ENCODE peak calls at places on chromosomes 4 and X, in five cellular contexts. One of them, this sample, is unnamed.

GRCh38 chrX:39162322-39162721 is 361.1 kb downstream of the MID1IP1 start:
- DNase-seq in right cardiac atrium: peak; percentile 57
- DNase-seq in HCT116: no peak
- DNase-seq in body of pancreas: peak; percentile 26
- DNase-seq in psoas muscle: peak; percentile 60
- DNase-seq in this sample: peak; percentile 38

GRCh38 chrX:78366576-78366975 is 39.2 kb upstream of the CYSLTR1 start:
- DNase-seq in right cardiac atrium: no peak
- DNase-seq in HCT116: no peak
- DNase-seq in body of pancreas: no peak
- DNase-seq in psoas muscle: no peak
- DNase-seq in this sample: no peak

GRCh38 chr4:139241086-139241783 is 38.8 kb downstream of the MGARP start:
- DNase-seq in right cardiac atrium: no peak
- DNase-seq in HCT116: no peak
- DNase-seq in body of pancreas: no peak
- DNase-seq in psoas muscle: no peak
- DNase-seq in this sample: no peak

GRCh38 chrX:71283409-71284143 is at the start of gene NONO:
- DNase-seq in right cardiac atrium: peak; percentile 90
- DNase-seq in HCT116: peak; percentile 98
- DNase-seq in body of pancreas: peak; percentile 92
- DNase-seq in psoas muscle: peak; percentile 87
- DNase-seq in this sample: peak; percentile 93

GRCh38 chrX:112841114-112841819 is 636 bp upstream of the AMOT start:
- DNase-seq in right cardiac atrium: peak; percentile 93
- DNase-seq in HCT116: peak; percentile 68
- DNase-seq in body of pancreas: peak; percentile 89
- DNase-seq in psoas muscle: peak; percentile 88
- DNase-seq in this sample: peak; percentile 92

GRCh38 chr4:6268650-6269399 is 825 bp upstream of the WFS1 start:
- DNase-seq in right cardiac atrium: no peak
- DNase-seq in HCT116: no peak
- DNase-seq in body of pancreas: no peak
- DNase-seq in psoas muscle: peak; percentile 49
- DNase-seq in this sample: no peak

GRCh38 chrX:8887004-8887403 is 85.8 kb upstream of the FAM9A start:
- DNase-seq in right cardiac atrium: no peak
- DNase-seq in HCT116: no peak
- DNase-seq in body of pancreas: no peak
- DNase-seq in psoas muscle: no peak
- DNase-seq in this sample: no peak

GRCh38 chr4:145868637-145869409 is 69.8 kb downstream of the ZNF827 start:
- DNase-seq in right cardiac atrium: no peak
- DNase-seq in HCT116: no peak
- DNase-seq in body of pancreas: no peak
- DNase-seq in psoas muscle: no peak
- DNase-seq in this sample: no peak

GRCh38 chrX:15566244-15566643 is 34.5 kb downstream of the ACE2 start:
- DNase-seq in right cardiac atrium: no peak
- DNase-seq in HCT116: no peak
- DNase-seq in body of pancreas: no peak
- DNase-seq in psoas muscle: no peak
- DNase-seq in this sample: no peak

GRCh38 chrX:102339312-102340298 is 92.6 kb downstream of the NXF2 start:
- DNase-seq in right cardiac atrium: peak; percentile 34
- DNase-seq in HCT116: no peak
- DNase-seq in body of pancreas: peak; percentile 16
- DNase-seq in psoas muscle: no peak
- DNase-seq in this sample: no peak

GRCh38 chrX:130665214-130665613 is 237.8 kb downstream of the ENOX2 start:
- DNase-seq in right cardiac atrium: no peak
- DNase-seq in HCT116: no peak
- DNase-seq in body of pancreas: no peak
- DNase-seq in psoas muscle: no peak
- DNase-seq in this sample: no peak

GRCh38 chr4:101958547-101958946 is 168.0 kb downstream of the BANK1 start:
- DNase-seq in right cardiac atrium: no peak
- DNase-seq in HCT116: no peak
- DNase-seq in body of pancreas: no peak
- DNase-seq in psoas muscle: no peak
- DNase-seq in this sample: no peak

GRCh38 chr4:148893095-148893494 is 450.9 kb upstream of the NR3C2 start:
- DNase-seq in right cardiac atrium: no peak
- DNase-seq in HCT116: no peak
- DNase-seq in body of pancreas: peak; percentile 63
- DNase-seq in psoas muscle: no peak
- DNase-seq in this sample: peak; percentile 37
- H3K9me3 ChIP-seq in right cardiac atrium: peaks cover 1% of the 10 kb centered on the region
- H3K9me3 ChIP-seq in HCT116: no peaks in the 10 kb centered on the region
- H3K9me3 ChIP-seq in body of pancreas: no peaks in the 10 kb centered on the region
- H3K9me3 ChIP-seq in psoas muscle: peaks cover 6% of the 10 kb centered on the region
- H3K9me3 ChIP-seq in this sample: no peaks in the 10 kb centered on the region

GRCh38 chr4:135598151-135598550 is 1396.6 kb upstream of the PABPC4L start:
- DNase-seq in right cardiac atrium: no peak
- DNase-seq in HCT116: no peak
- DNase-seq in body of pancreas: no peak
- DNase-seq in psoas muscle: no peak
- DNase-seq in this sample: no peak
- H3K9me3 ChIP-seq in right cardiac atrium: no peaks in the 10 kb centered on the region
- H3K9me3 ChIP-seq in HCT116: no peaks in the 10 kb centered on the region
- H3K9me3 ChIP-seq in body of pancreas: no peaks in the 10 kb centered on the region
- H3K9me3 ChIP-seq in psoas muscle: peaks cover 17% of the 10 kb centered on the region
- H3K9me3 ChIP-seq in this sample: no peaks in the 10 kb centered on the region

GRCh38 chrX:47422444-47422843 is 52.1 kb downstream of the ZNF157 start:
- DNase-seq in right cardiac atrium: no peak
- DNase-seq in HCT116: no peak
- DNase-seq in body of pancreas: no peak
- DNase-seq in psoas muscle: no peak
- DNase-seq in this sample: no peak

GRCh38 chrX:47420264-47420663 is 49.9 kb downstream of the ZNF157 start:
- DNase-seq in right cardiac atrium: no peak
- DNase-seq in HCT116: no peak
- DNase-seq in body of pancreas: no peak
- DNase-seq in psoas muscle: no peak
- DNase-seq in this sample: no peak

GRCh38 chrX:47420967-47421366 is 50.6 kb downstream of the ZNF157 start:
- DNase-seq in right cardiac atrium: no peak
- DNase-seq in HCT116: no peak
- DNase-seq in body of pancreas: no peak
- DNase-seq in psoas muscle: no peak
- DNase-seq in this sample: no peak
- H3K9me3 ChIP-seq in right cardiac atrium: no peaks in the 10 kb centered on the region
- H3K9me3 ChIP-seq in HCT116: no peaks in the 10 kb centered on the region
- H3K9me3 ChIP-seq in body of pancreas: no peaks in the 10 kb centered on the region
- H3K9me3 ChIP-seq in psoas muscle: peaks cover 6% of the 10 kb centered on the region
- H3K9me3 ChIP-seq in this sample: no peaks in the 10 kb centered on the region

GRCh38 chr4:373062-373839 is 35.6 kb downstream of the ZNF141 start:
- DNase-seq in right cardiac atrium: no peak
- DNase-seq in HCT116: no peak
- DNase-seq in body of pancreas: no peak
- DNase-seq in psoas muscle: no peak
- DNase-seq in this sample: no peak
- H3K9me3 ChIP-seq in right cardiac atrium: peaks cover 17% of the 10 kb centered on the region
- H3K9me3 ChIP-seq in HCT116: peaks cover 37% of the 10 kb centered on the region
- H3K9me3 ChIP-seq in body of pancreas: peaks cover 15% of the 10 kb centered on the region
- H3K9me3 ChIP-seq in psoas muscle: peaks cover 97% of the 10 kb centered on the region
- H3K9me3 ChIP-seq in this sample: no peaks in the 10 kb centered on the region

GRCh38 chrX:119010491-119010890 is 36.1 kb downstream of the LONRF3 start:
- DNase-seq in right cardiac atrium: no peak
- DNase-seq in HCT116: no peak
- DNase-seq in body of pancreas: no peak
- DNase-seq in psoas muscle: no peak
- DNase-seq in this sample: no peak
- H3K9me3 ChIP-seq in right cardiac atrium: no peaks in the 10 kb centered on the region
- H3K9me3 ChIP-seq in HCT116: no peaks in the 10 kb centered on the region
- H3K9me3 ChIP-seq in body of pancreas: no peaks in the 10 kb centered on the region
- H3K9me3 ChIP-seq in psoas muscle: no peaks in the 10 kb centered on the region
- H3K9me3 ChIP-seq in this sample: no peaks in the 10 kb centered on the region

GRCh38 chr4:168972601-168973000 is 37.5 kb downstream of the CBR4 start:
- DNase-seq in right cardiac atrium: no peak
- DNase-seq in HCT116: no peak
- DNase-seq in body of pancreas: no peak
- DNase-seq in psoas muscle: no peak
- DNase-seq in this sample: no peak

GRCh38 chr4:168979338-168979737 is 30.7 kb downstream of the CBR4 start:
- DNase-seq in right cardiac atrium: no peak
- DNase-seq in HCT116: no peak
- DNase-seq in body of pancreas: no peak
- DNase-seq in psoas muscle: no peak
- DNase-seq in this sample: no peak

GRCh38 chr4:168981942-168982341 is 28.1 kb downstream of the CBR4 start:
- DNase-seq in right cardiac atrium: no peak
- DNase-seq in HCT116: no peak
- DNase-seq in body of pancreas: no peak
- DNase-seq in psoas muscle: no peak
- DNase-seq in this sample: no peak

GRCh38 chr4:168981460-168981859 is 28.6 kb downstream of the CBR4 start:
- DNase-seq in right cardiac atrium: no peak
- DNase-seq in HCT116: no peak
- DNase-seq in body of pancreas: no peak
- DNase-seq in psoas muscle: no peak
- DNase-seq in this sample: no peak

GRCh38 chr4:168978001-168978700 is 31.9 kb downstream of the CBR4 start:
- DNase-seq in right cardiac atrium: no peak
- DNase-seq in HCT116: no peak
- DNase-seq in body of pancreas: no peak
- DNase-seq in psoas muscle: no peak
- DNase-seq in this sample: no peak
- H3K9me3 ChIP-seq in right cardiac atrium: no peaks in the 10 kb centered on the region
- H3K9me3 ChIP-seq in HCT116: no peaks in the 10 kb centered on the region
- H3K9me3 ChIP-seq in body of pancreas: no peaks in the 10 kb centered on the region
- H3K9me3 ChIP-seq in psoas muscle: peaks cover 13% of the 10 kb centered on the region
- H3K9me3 ChIP-seq in this sample: no peaks in the 10 kb centered on the region

DNA sequence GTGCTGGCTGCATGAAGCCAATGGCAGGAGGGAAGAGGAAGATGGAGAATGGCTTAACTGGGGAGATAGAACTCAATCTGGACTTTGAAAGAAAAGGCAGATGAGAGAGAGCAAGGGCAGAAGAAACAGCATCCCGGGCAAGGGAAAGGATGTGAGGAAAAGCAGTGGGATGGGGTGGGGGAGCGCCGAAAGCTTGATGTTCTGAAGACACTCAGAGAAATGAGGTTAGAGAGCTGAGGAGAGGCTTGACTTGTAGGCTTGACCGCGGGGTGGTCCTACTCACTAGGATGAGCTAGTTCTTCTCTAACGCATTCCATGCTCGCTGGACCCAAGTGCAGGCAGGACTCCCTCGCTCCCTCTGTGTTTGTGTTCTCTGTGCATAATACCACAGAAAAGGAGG is 8.5 kb downstream of the LGI2 start:
- DNase-seq in right cardiac atrium: no peak
- DNase-seq in HCT116: no peak
- DNase-seq in body of pancreas: no peak
- DNase-seq in psoas muscle: no peak
- DNase-seq in this sample: no peak
- H3K9me3 ChIP-seq in right cardiac atrium: no peaks in the 10 kb centered on the region
- H3K9me3 ChIP-seq in HCT116: no peaks in the 10 kb centered on the region
- H3K9me3 ChIP-seq in body of pancreas: no peaks in the 10 kb centered on the region
- H3K9me3 ChIP-seq in psoas muscle: no peaks in the 10 kb centered on the region
- H3K9me3 ChIP-seq in this sample: no peaks in the 10 kb centered on the region

GRCh38 chr4:112702892-112703291 is 65.9 kb downstream of the LARP7 start:
- DNase-seq in right cardiac atrium: no peak
- DNase-seq in HCT116: no peak
- DNase-seq in body of pancreas: no peak
- DNase-seq in psoas muscle: no peak
- DNase-seq in this sample: no peak

GRCh38 chr4:112704322-112704721 is 67.4 kb downstream of the LARP7 start:
- DNase-seq in right cardiac atrium: no peak
- DNase-seq in HCT116: no peak
- DNase-seq in body of pancreas: no peak
- DNase-seq in psoas muscle: no peak
- DNase-seq in this sample: no peak

GRCh38 chr4:112706840-112707207 is 69.9 kb downstream of the LARP7 start:
- DNase-seq in right cardiac atrium: no peak
- DNase-seq in HCT116: no peak
- DNase-seq in body of pancreas: no peak
- DNase-seq in psoas muscle: no peak
- DNase-seq in this sample: no peak

GRCh38 chr4:112708772-112709171 is 71.8 kb downstream of the LARP7 start:
- DNase-seq in right cardiac atrium: no peak
- DNase-seq in HCT116: no peak
- DNase-seq in body of pancreas: no peak
- DNase-seq in psoas muscle: no peak
- DNase-seq in this sample: no peak

DNA sequence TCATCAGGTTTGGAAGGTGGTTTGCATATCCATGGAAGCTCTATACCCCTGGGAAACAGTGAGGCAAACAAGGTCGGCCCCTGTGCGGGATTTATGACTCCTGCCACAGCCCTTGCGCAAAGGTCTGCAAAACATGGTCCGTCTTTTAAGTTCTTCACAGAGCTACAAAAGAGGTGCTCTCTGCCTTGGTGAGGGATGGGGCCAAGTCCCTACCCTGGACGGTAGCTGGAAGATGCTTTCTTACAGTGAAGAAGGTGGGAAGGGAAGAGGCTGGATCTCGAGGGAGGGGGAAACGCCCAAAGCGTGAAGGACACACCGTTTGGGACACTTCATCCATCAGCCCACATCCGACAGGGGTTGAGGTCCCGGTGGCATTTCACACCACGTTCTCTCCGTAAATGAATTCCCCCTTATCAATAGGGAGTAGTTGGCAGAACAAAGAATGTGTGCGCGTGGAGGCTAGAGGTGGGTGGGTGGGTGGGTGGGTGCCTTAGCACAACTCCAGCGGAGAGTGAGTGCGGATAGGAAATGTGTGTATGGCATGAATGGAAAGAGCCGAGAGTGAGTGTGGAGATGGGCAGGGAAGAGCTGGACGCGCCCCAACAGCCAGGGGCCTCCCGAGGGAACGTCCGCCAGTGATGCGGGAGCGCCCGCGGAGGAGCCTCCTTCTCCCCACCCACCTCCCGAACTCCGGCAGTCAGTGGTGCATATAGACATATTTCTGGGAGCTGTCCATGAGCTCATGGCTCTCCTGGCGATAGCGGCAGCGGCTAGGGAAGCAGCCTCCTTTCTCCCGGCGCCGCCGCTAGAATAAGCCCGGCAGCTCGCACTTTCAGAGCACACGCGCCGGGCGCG is 68.3 kb downstream of the LARP7 start:
- DNase-seq in right cardiac atrium: peak; percentile 81
- DNase-seq in HCT116: peak; percentile 8
- DNase-seq in body of pancreas: peak; percentile 42
- DNase-seq in psoas muscle: peak; percentile 68
- DNase-seq in this sample: peak; percentile 67
- H3K9me3 ChIP-seq in right cardiac atrium: no peaks in the 10 kb centered on the region
- H3K9me3 ChIP-seq in HCT116: no peaks in the 10 kb centered on the region
- H3K9me3 ChIP-seq in body of pancreas: no peaks in the 10 kb centered on the region
- H3K9me3 ChIP-seq in psoas muscle: no peaks in the 10 kb centered on the region
- H3K9me3 ChIP-seq in this sample: no peaks in the 10 kb centered on the region

This sample was measured in testis.